ENCODE peak calls at places on chromosomes 4 and X, in nine cellular contexts. V is uterus, I is IMR-90, W is endothelial cell of umbilical vein, T is tibial nerve, S is body of pancreas, K is stomach, M is esophagus squamous epithelium, B is ovary. A is an unnamed sample.
A peak's percentile ranks its signal among the peaks of the same experiment; 100 is the strongest.

GRCh38 chr4:110754726-110755125 is 131.8 kb upstream of the PITX2 start:
- DNase-seq in V (no peak), I (no peak), W (no peak), T (no peak), S (no peak), K (no peak), M (no peak), B (no peak), A (no peak)

GRCh38 chr4:187993827-187994226 is 1.7 kb upstream of the ZFP42 start:
- DNase-seq in V (no peak), I (peak; percentile 16), W (no peak), T (no peak), S (no peak), K (no peak), M (no peak), B (no peak), A (no peak)

GRCh38 chrX:118228041-118228440 is 111.4 kb upstream of the KLHL13 start:
- DNase-seq in V (no peak), I (peak; percentile 46), W (peak; percentile 57), T (no peak), S (no peak), K (no peak), M (no peak), B (no peak), A (no peak)

GRCh38 chr4:7757501-7758443 is 181.9 kb downstream of the AFAP1 start:
- DNase-seq in V (peak; percentile 65), I (no peak), W (peak; percentile 27), T (no peak), S (no peak), K (no peak), M (no peak), B (no peak), A (no peak)

GRCh38 chr4:79163981-79164490 is 161.8 kb downstream of the NAA11 start:
- DNase-seq in V (no peak), I (no peak), W (no peak), T (no peak), S (no peak), K (no peak), M (no peak), B (no peak), A (no peak)

GRCh38 chr4:67437974-67438713 is 107.2 kb downstream of the CENPC start:
- DNase-seq in V (no peak), I (peak; percentile 85), W (peak; percentile 80), T (no peak), S (no peak), K (no peak), M (no peak), B (no peak), A (no peak)

GRCh38 chrX:83593634-83594294 is 85.7 kb downstream of the POU3F4 start:
- DNase-seq in V (no peak), I (no peak), W (no peak), T (no peak), S (no peak), K (no peak), M (no peak), B (no peak), A (no peak)

GRCh38 chrX:153778684-153779101 is 2.1 kb upstream of the SRPK3 start:
- DNase-seq in V (no peak), I (no peak), W (no peak), T (no peak), S (no peak), K (no peak), M (no peak), B (no peak), A (no peak)

GRCh38 chrX:107205770-107206696 is at the start of the genes DNAAF6 and NUP62CL:
- DNase-seq in V (peak; percentile 46), I (no peak), W (peak; percentile 14), T (no peak), S (peak; percentile 82), K (peak; percentile 61), M (peak; percentile 24), B (peak; percentile 47), A (peak; percentile 68)
- TF ChIP-seq POLR2A in V (no peak), I (no peak), W (no peak), T (no peak), S (peak; percentile 65), K (no peak), M (no peak), B (no peak), A (no peak)

GRCh38 chr4:5753366-5753765 is 42.4 kb downstream of the EVC start:
- DNase-seq in V (no peak), I (no peak), W (no peak), T (no peak), S (no peak), K (no peak), M (no peak), B (no peak), A (no peak)
- H3K36me3 ChIP-seq in V (no peaks in the 10 kb centered on the region), I (peaks cover 66% of the 10 kb centered on the region), W (peaks cover 19% of the 10 kb centered on the region), T (peaks cover 100% of the 10 kb centered on the region), S (peaks cover 3% of the 10 kb centered on the region), K (peaks cover 80% of the 10 kb centered on the region), M (peaks cover 5% of the 10 kb centered on the region), B (peaks cover 5% of the 10 kb centered on the region), A (no peaks in the 10 kb centered on the region)

GRCh38 chr4:151537726-151538125 is 128.8 kb downstream of the FHIP1A start:
- DNase-seq in V (no peak), I (no peak), W (no peak), T (no peak), S (no peak), K (no peak), M (no peak), B (no peak), A (no peak)
- H3K27ac ChIP-seq in V (peak overlapping the region; percentile 88), I (no peak overlapping the region), W (no peak overlapping the region), T (no peak overlapping the region), S (no peak overlapping the region), K (no peak overlapping the region), M (no peak overlapping the region), B (no peak overlapping the region), A (no peak overlapping the region)

DNA sequence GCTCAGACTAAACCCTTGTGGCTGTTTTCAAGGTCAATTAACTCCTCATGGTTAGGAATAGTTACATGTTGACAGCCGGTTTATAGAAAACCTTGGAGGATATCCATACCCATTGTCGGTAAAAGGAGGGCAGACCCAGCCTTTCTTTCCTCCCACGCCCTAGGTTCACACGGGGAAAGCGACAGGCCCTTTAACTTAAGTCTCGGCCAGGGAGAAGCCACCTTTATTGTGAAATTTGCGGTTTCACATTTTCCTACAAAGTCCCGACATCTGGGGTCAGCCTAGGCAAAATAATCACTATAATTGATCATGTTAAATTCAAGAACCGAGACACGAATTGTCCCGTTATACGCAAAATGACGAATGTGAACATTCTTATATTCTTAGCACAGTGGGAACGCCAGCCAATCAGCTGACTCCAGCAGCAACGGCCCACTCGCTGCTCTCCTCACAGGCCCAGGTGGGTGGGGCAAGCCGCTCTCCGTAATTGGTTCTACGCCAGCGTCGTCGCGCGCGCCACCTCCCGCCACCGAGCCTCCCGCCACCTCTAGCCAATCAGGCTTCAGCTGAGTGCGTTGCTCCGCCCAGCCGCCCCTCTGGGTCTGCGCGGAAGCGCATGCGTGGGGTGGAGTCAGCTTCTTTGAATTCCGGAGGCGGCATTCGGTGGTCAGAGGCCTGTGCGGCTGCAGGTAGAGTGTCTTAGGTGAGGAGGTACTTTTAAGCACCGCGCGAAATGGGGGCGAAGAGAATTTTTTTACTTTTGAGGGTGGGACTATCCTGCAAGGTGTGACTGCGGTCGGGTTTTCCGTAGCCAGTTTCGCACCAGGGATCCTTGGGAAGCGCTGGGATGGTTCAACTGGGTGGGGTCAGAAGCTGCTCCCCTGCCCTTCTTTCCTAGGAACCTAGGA is at the start of gene CENPI:
- DNase-seq in V (peak; percentile 92), I (peak; percentile 89), W (peak; percentile 96), T (peak; percentile 81), S (peak; percentile 95), K (peak; percentile 93), M (peak; percentile 71), B (peak; percentile 85), A (peak; percentile 94)
- TF ChIP-seq POLR2A in V (peak; percentile 75), I (peak; percentile 66), W (peak; percentile 79), T (peak; percentile 16), S (peak; percentile 58), K (no peak), M (peak; percentile 43), B (peak; percentile 38), A (no peak)

GRCh38 chr4:77002321-77002720 is 52.8 kb downstream of the SEPTIN11 start:
- DNase-seq in V (no peak), I (peak; percentile 44), W (peak; percentile 67), T (no peak), S (no peak), K (no peak), M (no peak), B (no peak), A (no peak)
- H3K36me3 ChIP-seq in V (no peaks in the 10 kb centered on the region), I (peaks cover 45% of the 10 kb centered on the region), W (peaks cover 10% of the 10 kb centered on the region), T (peaks cover 68% of the 10 kb centered on the region), S (peaks cover 8% of the 10 kb centered on the region), K (peaks cover 46% of the 10 kb centered on the region), M (no peaks in the 10 kb centered on the region), B (no peaks in the 10 kb centered on the region), A (no peaks in the 10 kb centered on the region)